ENCODE peak calls at places on chromosome 16, in nine cellular contexts. One of them, this sample, is unnamed.

GRCh38 chr16:75420987-75421819 is 12.1 kb downstream of the CFDP1 start:
- DNase-seq in NCI-H1436: peak; percentile 48
- DNase-seq in mesothelial cell of epicardium: peak; percentile 61
- DNase-seq in EL: peak; percentile 53
- DNase-seq in HCEC 1CT: peak; percentile 48
- DNase-seq in D341Med: peak; percentile 85
- DNase-seq in heart left ventricle: peak; percentile 92
- DNase-seq in AML-193: no peak
- DNase-seq in T-helper 2 cell: no peak
- DNase-seq in this sample: peak; percentile 65

GRCh38 chr16:1183235-1183907 is 30.5 kb downstream of the CACNA1H start:
- DNase-seq in mesothelial cell of epicardium: no peak
- DNase-seq in D341Med: peak; percentile 70
- DNase-seq in heart left ventricle: peak; percentile 81
- DNase-seq in HCEC 1CT: peak; percentile 35
- DNase-seq in EL: peak; percentile 41
- DNase-seq in T-helper 2 cell: no peak
- DNase-seq in NCI-H1436: peak; percentile 71
- DNase-seq in AML-193: no peak
- DNase-seq in this sample: peak; percentile 81

GRCh38 chr16:79972053-79972704 is 371.6 kb upstream of the MAF start:
- DNase-seq in T-helper 2 cell: no peak
- DNase-seq in mesothelial cell of epicardium: no peak
- DNase-seq in EL: no peak
- DNase-seq in NCI-H1436: no peak
- DNase-seq in D341Med: no peak
- DNase-seq in heart left ventricle: no peak
- DNase-seq in AML-193: no peak
- DNase-seq in HCEC 1CT: no peak
- DNase-seq in this sample: no peak

GRCh38 chr16:28192811-28193529 is 18.8 kb downstream of the XPO6 start:
- DNase-seq in mesothelial cell of epicardium: no peak
- DNase-seq in D341Med: no peak
- DNase-seq in T-helper 2 cell: peak; percentile 72
- DNase-seq in HCEC 1CT: no peak
- DNase-seq in EL: no peak
- DNase-seq in NCI-H1436: no peak
- DNase-seq in heart left ventricle: no peak
- DNase-seq in AML-193: no peak
- DNase-seq in this sample: no peak

GRCh38 chr16:48041861-48042435 is 113.8 kb downstream of the ABCC12 start:
- DNase-seq in T-helper 2 cell: no peak
- DNase-seq in D341Med: peak; percentile 42
- DNase-seq in NCI-H1436: no peak
- DNase-seq in mesothelial cell of epicardium: no peak
- DNase-seq in heart left ventricle: no peak
- DNase-seq in AML-193: no peak
- DNase-seq in EL: no peak
- DNase-seq in HCEC 1CT: no peak
- DNase-seq in this sample: no peak

GRCh38 chr16:46568472-46569230 is 52.5 kb downstream of the SHCBP1 start:
- DNase-seq in NCI-H1436: no peak
- DNase-seq in heart left ventricle: no peak
- DNase-seq in D341Med: no peak
- DNase-seq in EL: no peak
- DNase-seq in mesothelial cell of epicardium: no peak
- DNase-seq in AML-193: no peak
- DNase-seq in T-helper 2 cell: no peak
- DNase-seq in HCEC 1CT: no peak
- DNase-seq in this sample: no peak

GRCh38 chr16:3645504-3646347 is 8.8 kb upstream of the DNASE1 start:
- DNase-seq in heart left ventricle: no peak
- DNase-seq in EL: no peak
- DNase-seq in NCI-H1436: no peak
- DNase-seq in mesothelial cell of epicardium: no peak
- DNase-seq in T-helper 2 cell: no peak
- DNase-seq in HCEC 1CT: no peak
- DNase-seq in AML-193: no peak
- DNase-seq in D341Med: peak; percentile 31
- DNase-seq in this sample: no peak

GRCh38 chr16:65772134-65772732 is 594.3 kb upstream of the CDH5 start:
- DNase-seq in D341Med: no peak
- DNase-seq in AML-193: no peak
- DNase-seq in EL: no peak
- DNase-seq in T-helper 2 cell: no peak
- DNase-seq in HCEC 1CT: no peak
- DNase-seq in NCI-H1436: no peak
- DNase-seq in heart left ventricle: no peak
- DNase-seq in mesothelial cell of epicardium: no peak
- DNase-seq in this sample: no peak

GRCh38 chr16:51193879-51194278 is 42.8 kb upstream of the SALL1 start:
- DNase-seq in HCEC 1CT: no peak
- DNase-seq in D341Med: no peak
- DNase-seq in AML-193: no peak
- DNase-seq in EL: no peak
- DNase-seq in NCI-H1436: no peak
- DNase-seq in mesothelial cell of epicardium: no peak
- DNase-seq in heart left ventricle: no peak
- DNase-seq in T-helper 2 cell: no peak
- DNase-seq in this sample: no peak

GRCh38 chr16:49760815-49761214 is 95.1 kb downstream of the ZNF423 start:
- DNase-seq in T-helper 2 cell: no peak
- DNase-seq in mesothelial cell of epicardium: no peak
- DNase-seq in D341Med: no peak
- DNase-seq in NCI-H1436: no peak
- DNase-seq in EL: no peak
- DNase-seq in HCEC 1CT: no peak
- DNase-seq in heart left ventricle: no peak
- DNase-seq in AML-193: no peak
- DNase-seq in this sample: no peak

GRCh38 chr16:79269211-79269863 is 331.2 kb downstream of the MAF start:
- DNase-seq in AML-193: no peak
- DNase-seq in T-helper 2 cell: no peak
- DNase-seq in EL: no peak
- DNase-seq in mesothelial cell of epicardium: no peak
- DNase-seq in heart left ventricle: no peak
- DNase-seq in HCEC 1CT: no peak
- DNase-seq in NCI-H1436: no peak
- DNase-seq in D341Med: no peak
- DNase-seq in this sample: no peak

GRCh38 chr16:8686031-8686621 is 11.7 kb downstream of the ABAT start:
- DNase-seq in AML-193: no peak
- DNase-seq in EL: no peak
- DNase-seq in D341Med: no peak
- DNase-seq in NCI-H1436: no peak
- DNase-seq in HCEC 1CT: no peak
- DNase-seq in mesothelial cell of epicardium: no peak
- DNase-seq in heart left ventricle: peak; percentile 78
- DNase-seq in T-helper 2 cell: no peak
- DNase-seq in this sample: no peak

GRCh38 chr16:27024010-27024409 is 42.7 kb upstream of the C16orf82 start:
- DNase-seq in mesothelial cell of epicardium: no peak
- DNase-seq in heart left ventricle: no peak
- DNase-seq in D341Med: no peak
- DNase-seq in NCI-H1436: no peak
- DNase-seq in HCEC 1CT: no peak
- DNase-seq in T-helper 2 cell: no peak
- DNase-seq in AML-193: no peak
- DNase-seq in EL: no peak
- DNase-seq in this sample: no peak

GRCh38 chr16:8831450-8832382 is 34.1 kb downstream of the PMM2 start:
- DNase-seq in mesothelial cell of epicardium: no peak
- DNase-seq in HCEC 1CT: no peak
- DNase-seq in heart left ventricle: no peak
- DNase-seq in AML-193: no peak
- DNase-seq in EL: no peak
- DNase-seq in NCI-H1436: no peak
- DNase-seq in T-helper 2 cell: no peak
- DNase-seq in D341Med: no peak
- DNase-seq in this sample: no peak

GRCh38 chr16:645852-646678 is 3.1 kb upstream of the WDR90 start:
- DNase-seq in AML-193: no peak
- DNase-seq in D341Med: no peak
- DNase-seq in EL: no peak
- DNase-seq in mesothelial cell of epicardium: no peak
- DNase-seq in heart left ventricle: peak; percentile 71
- DNase-seq in HCEC 1CT: no peak
- DNase-seq in NCI-H1436: no peak
- DNase-seq in T-helper 2 cell: no peak
- DNase-seq in this sample: no peak

GRCh38 chr16:8890549-8890921 is 8.4 kb downstream of the LITAFD start:
- DNase-seq in EL: no peak
- DNase-seq in D341Med: no peak
- DNase-seq in AML-193: no peak
- DNase-seq in NCI-H1436: no peak
- DNase-seq in heart left ventricle: no peak
- DNase-seq in mesothelial cell of epicardium: no peak
- DNase-seq in HCEC 1CT: no peak
- DNase-seq in T-helper 2 cell: no peak
- DNase-seq in this sample: no peak

GRCh38 chr16:28316056-28316455 is 23.7 kb downstream of the SBK1 start:
- DNase-seq in HCEC 1CT: no peak
- DNase-seq in D341Med: no peak
- DNase-seq in mesothelial cell of epicardium: no peak
- DNase-seq in AML-193: no peak
- DNase-seq in EL: no peak
- DNase-seq in heart left ventricle: no peak
- DNase-seq in T-helper 2 cell: no peak
- DNase-seq in NCI-H1436: no peak
- DNase-seq in this sample: no peak

GRCh38 chr16:83715217-83715920 is 92.4 kb upstream of the HSBP1 start:
- DNase-seq in heart left ventricle: no peak
- DNase-seq in AML-193: no peak
- DNase-seq in T-helper 2 cell: no peak
- DNase-seq in D341Med: no peak
- DNase-seq in EL: no peak
- DNase-seq in mesothelial cell of epicardium: no peak
- DNase-seq in HCEC 1CT: no peak
- DNase-seq in NCI-H1436: no peak
- DNase-seq in this sample: no peak

This sample was measured in ACHN.